ENCODE peak calls at places on chromosomes 13 and 19, in eight cellular contexts. I is body of pancreas, D is OCI-LY7, Q is breast epithelium, U is fibroblast of lung, R is thoracic aorta, O is stomach, J is PC-3. K is an unnamed sample.

GRCh38 chr13:49370390-49370789 is 73.5 kb downstream of the CAB39L start:
- DNase-seq in Q (no peak), U (no peak), I (no peak), R (no peak), D (peak), O (no peak), J (no peak), K (no peak)

GRCh38 chr19:29528946-29529645 is 3.3 kb downstream of the VSTM2B start:
- DNase-seq in U (no peak), O (no peak), I (no peak), R (no peak), Q (no peak), J (no peak), D (no peak), K (no peak)

GRCh38 chr13:114173753-114174152 is 5.3 kb upstream of the CFAP97D2 start:
- DNase-seq in Q (no peak), D (no peak), I (no peak), U (peak), R (no peak), O (no peak), J (no peak), K (peak)

GRCh38 chr13:20392530-20392929 is 133.1 kb downstream of the CRYL1 start:
- DNase-seq in O (no peak), Q (no peak), D (no peak), I (no peak), J (no peak), R (no peak), U (no peak), K (no peak)

GRCh38 chr13:28586585-28587540 is 72.1 kb upstream of the POMP start:
- DNase-seq in O (no peak), I (no peak), J (no peak), D (no peak), Q (no peak), U (no peak), R (no peak), K (no peak)

GRCh38 chr19:46499692-46500091 is 4.0 kb upstream of the PNMA8B start:
- DNase-seq in O (no peak), Q (no peak), D (no peak), J (no peak), R (no peak), U (no peak), I (no peak), K (no peak)

GRCh38 chr13:24039621-24040475 is 120.7 kb upstream of the SPATA13 start:
- DNase-seq in I (no peak), D (no peak), O (no peak), R (no peak), Q (no peak), U (no peak), J (no peak), K (no peak)

GRCh38 chr13:38394777-38395504 is 45.3 kb downstream of the UFM1 start:
- DNase-seq in O (no peak), R (no peak), D (no peak), I (no peak), Q (no peak), U (no peak), J (peak), K (peak)

GRCh38 chr19:15437355-15438123 is 12.2 kb downstream of the WIZ start:
- DNase-seq in Q (no peak), J (no peak), R (no peak), U (peak), O (peak), D (no peak), I (no peak), K (peak)

GRCh38 chr19:29422686-29423085 is 103.1 kb upstream of the VSTM2B start:
- DNase-seq in U (no peak), D (no peak), Q (no peak), J (no peak), O (no peak), I (no peak), R (no peak), K (no peak)

GRCh38 chr19:19514215-19514633 is 1.1 kb downstream of the TSSK6 start:
- DNase-seq in Q (no peak), U (peak), R (no peak), J (no peak), D (no peak), I (peak), O (no peak), K (peak)

GRCh38 chr19:38862321-38863059 is 12.7 kb upstream of the HNRNPL start:
- DNase-seq in O (no peak), R (no peak), J (peak), Q (no peak), D (no peak), I (peak), U (peak), K (peak)

GRCh38 chr19:45191324-45191845 is 12.8 kb downstream of the BLOC1S3 start:
- DNase-seq in Q (no peak), R (no peak), D (no peak), J (no peak), O (no peak), I (no peak), U (no peak), K (no peak)
- TF ChIP-seq CTCF in Q (no peak), R (no peak), D (no peak), J (no peak), O (no peak), I (no peak), U (no peak), K (no peak)

DNA sequence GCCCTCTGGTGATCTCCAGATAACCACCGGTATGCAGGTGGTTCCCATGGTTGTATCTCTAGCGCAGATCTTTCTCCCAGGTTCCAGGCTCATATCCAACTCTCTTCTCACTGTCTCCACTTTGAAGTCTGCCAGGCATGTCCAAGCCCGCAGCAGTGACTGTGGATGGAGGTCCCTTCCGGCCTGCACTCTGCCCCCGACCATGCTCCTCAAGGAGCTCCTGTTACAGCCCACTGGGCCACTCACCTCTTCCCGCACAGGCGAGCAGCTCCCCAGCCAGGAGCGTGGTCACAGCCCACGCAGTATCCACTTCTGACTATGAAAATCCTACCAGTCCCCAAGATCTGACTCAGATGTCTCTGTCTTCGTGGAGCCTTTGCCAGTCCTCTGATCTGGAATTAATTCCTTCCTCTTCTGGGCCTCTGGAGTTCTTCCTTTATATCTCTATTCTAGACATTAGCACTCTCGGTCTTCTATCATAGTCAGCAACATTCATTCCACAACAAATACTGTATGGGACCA is 100.2 kb downstream of the TEX26 start:
- DNase-seq in U (no peak), D (no peak), O (no peak), R (no peak), I (no peak), J (no peak), Q (no peak), K (no peak)
- H3K4me3 ChIP-seq in U (no peak), D (no peak), O (no peak), R (no peak), I (no peak), J (no peak), Q (no peak), K (no peak)

GRCh38 chr19:35090795-35091214 is 24.8 kb upstream of the FXYD3 start:
- DNase-seq in I (peak), J (no peak), Q (no peak), U (no peak), R (no peak), O (peak), D (no peak), K (no peak)
- TF ChIP-seq CTCF in I (no peak), J (no peak), Q (no peak), U (no peak), R (no peak), O (no peak), D (no peak), K (no peak)

GRCh38 chr13:101917475-101917810 is 465.0 kb downstream of the ITGBL1 start:
- DNase-seq in Q (no peak), R (no peak), U (no peak), I (peak), J (no peak), O (no peak), D (no peak), K (no peak)
- H3K4me3 ChIP-seq in Q (peak), R (peak), U (no peak), I (no peak), J (no peak), O (peak), D (no peak), K (no peak)

DNA sequence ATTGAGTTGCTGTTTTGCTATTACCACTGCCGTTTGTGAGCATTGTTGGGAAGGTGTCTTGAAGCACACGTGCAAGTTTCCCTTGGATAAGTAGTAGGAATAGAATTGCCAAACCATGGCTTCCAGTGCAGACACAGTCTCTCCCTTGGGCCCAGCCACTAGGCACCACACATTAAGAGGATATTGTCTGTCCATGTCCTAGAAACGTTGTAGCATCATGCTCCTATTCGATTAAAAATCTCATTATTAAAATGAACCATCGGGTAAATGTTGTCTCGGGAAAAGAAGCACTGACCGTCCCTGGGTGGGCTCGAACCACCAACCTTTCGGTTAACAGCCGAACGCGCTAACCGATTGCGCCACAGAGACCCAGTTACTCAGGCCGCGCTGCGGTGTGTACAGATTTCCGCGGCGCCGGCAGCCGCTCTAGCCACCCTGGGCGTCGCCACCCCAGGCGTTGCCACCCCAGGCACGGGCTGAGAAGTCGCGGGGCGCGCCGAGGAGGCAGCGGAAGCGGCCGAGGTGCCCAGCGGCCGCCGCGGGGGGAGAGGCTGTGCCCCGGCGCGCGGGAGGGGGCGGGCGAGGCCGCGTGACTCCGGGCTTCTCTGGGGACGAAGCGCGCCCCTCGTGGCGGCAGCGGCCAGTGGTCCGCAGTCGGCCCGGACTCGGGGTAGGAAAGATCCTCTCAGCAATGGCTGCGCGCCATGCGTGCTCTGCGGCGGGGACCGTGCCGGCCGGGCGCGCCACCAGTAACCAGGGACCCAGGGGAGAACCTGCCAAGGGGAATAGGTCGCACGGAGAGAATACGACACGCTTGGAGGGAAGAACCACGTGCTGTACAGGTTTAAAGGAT is 56.2 kb downstream of the USPL1 start:
- DNase-seq in Q (peak), D (peak), I (peak), U (peak), J (peak), R (peak), O (peak), K (peak)
- TF ChIP-seq CTCF in Q (peak), D (peak), I (peak), U (peak), J (no peak), R (peak), O (no peak), K (peak)

GRCh38 chr19:48509467-48510194 is 2.0 kb downstream of the LMTK3 start:
- DNase-seq in Q (no peak), J (no peak), D (no peak), I (no peak), O (no peak), U (no peak), R (no peak), K (no peak)
- H3K4me3 ChIP-seq in Q (no peak), J (no peak), D (no peak), I (no peak), O (no peak), U (no peak), R (no peak), K (no peak)

DNA sequence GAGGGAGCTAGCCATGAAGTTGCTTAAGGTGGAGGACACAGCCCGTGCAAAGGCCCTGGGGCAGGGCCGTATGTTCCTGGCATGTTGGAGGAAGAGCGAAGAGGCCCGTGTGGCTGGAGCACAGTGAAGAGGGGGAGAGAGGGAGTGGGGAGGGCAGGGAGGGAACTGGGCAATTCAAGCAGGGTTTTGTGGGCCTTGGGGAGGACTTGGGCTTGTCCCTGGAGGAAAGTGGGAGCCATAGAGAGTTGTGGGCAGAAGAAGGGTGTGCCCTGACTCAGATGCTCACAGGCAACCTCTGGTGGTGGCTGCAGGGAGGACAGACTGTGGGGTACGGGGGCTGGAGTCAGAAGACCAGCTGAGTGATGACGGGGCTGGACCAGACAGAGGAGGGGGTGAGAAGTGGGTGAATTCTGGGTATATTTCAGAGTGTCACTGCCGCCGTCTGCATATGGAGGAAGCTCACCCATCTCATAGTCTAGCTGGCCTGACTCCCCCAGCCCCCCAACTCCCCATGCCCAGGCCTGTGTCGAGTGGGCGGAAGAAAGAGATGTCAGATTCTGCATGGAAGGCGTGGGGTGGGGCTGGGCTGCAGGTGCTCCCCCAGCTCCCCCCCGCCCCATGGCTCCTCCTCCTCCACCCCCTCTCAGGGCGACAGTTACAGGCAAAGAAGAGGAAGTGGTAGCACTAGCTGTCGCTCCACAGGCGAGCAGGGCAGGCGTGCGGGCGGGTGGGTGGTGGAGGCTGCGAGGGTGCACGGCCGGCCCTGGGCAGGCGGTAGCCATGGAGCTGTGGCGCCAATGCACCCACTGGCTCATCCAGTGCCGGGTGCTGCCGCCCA is at the start of gene VAV1:
- DNase-seq in R (no peak), Q (no peak), U (no peak), O (peak), I (peak), D (peak), J (no peak), K (no peak)
- TF ChIP-seq CTCF in R (no peak), Q (no peak), U (no peak), O (no peak), I (no peak), D (peak), J (no peak), K (no peak)

DNA sequence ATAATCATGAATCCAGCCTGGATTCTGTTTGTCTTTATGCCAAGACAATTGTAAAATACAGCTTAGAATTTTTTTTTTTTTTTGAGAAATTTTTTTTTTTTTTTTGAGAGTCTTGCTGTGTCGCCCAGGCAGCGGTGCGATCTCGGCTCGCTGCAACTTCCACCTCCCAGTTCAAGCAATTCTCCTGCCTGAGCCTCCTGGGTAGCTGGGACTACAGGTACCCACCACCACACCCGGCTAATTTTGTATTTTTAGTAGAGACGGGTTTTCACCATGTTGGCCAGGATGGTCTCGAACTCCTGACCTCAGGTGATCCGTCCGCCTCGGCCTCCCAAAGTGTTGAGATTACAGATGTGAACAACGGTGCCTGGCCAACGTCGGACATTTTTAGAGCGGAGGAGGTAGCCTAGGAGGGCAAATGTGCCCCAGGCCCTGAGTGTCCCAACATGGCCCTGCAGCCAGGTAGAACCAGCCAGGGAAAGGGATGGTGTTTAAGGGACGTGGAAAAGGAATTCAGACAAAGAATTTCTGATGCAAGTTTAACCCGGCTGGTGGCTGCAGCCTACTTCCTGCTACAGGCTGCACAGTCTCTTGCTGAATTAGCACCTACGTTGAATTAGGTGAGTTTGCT is 89.8 kb downstream of the GNG7 start:
- DNase-seq in Q (no peak), U (no peak), J (no peak), I (peak), D (no peak), R (no peak), O (no peak), K (no peak)
- H3K4me3 ChIP-seq in Q (no peak), U (no peak), J (no peak), I (no peak), D (peak), R (no peak), O (no peak), K (no peak)

GRCh38 chr13:41025518-41025917 is 6.4 kb upstream of the ELF1 start:
- DNase-seq in U (no peak), I (no peak), R (no peak), Q (no peak), O (no peak), D (no peak), J (no peak), K (no peak)

GRCh38 chr13:41028051-41028450 is 8.9 kb upstream of the ELF1 start:
- DNase-seq in J (no peak), I (no peak), O (no peak), Q (no peak), U (no peak), D (no peak), R (no peak), K (peak)

GRCh38 chr13:41032646-41033396 is 13.7 kb upstream of the ELF1 start:
- DNase-seq in D (no peak), Q (no peak), J (no peak), O (no peak), I (no peak), R (no peak), U (no peak), K (no peak)

GRCh38 chr13:41026806-41027205 is 7.7 kb upstream of the ELF1 start:
- DNase-seq in U (no peak), J (no peak), Q (no peak), R (no peak), D (no peak), O (no peak), I (no peak), K (no peak)

DNA sequence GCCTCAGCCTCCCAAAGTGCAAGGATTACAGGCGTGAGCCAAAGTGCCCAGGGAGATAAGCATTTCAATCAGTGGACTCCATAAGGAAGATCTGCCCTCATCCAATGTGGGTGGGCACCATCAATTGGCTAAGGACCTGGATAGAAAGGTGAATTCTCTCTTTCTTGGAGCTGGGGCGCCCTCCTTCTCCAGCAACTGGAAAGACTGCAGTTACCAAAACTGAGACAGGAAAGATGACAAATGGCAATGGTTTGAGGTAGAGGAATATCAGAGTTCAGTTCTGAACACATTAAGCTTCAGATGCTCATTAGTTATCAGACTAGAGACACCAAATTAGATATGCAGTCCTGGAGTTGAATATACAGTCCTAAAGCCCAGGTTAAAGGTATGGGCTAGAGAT is 10.5 kb upstream of the ELF1 start:
- DNase-seq in U (no peak), D (no peak), O (no peak), J (peak), I (no peak), Q (no peak), R (no peak), K (no peak)
- TF ChIP-seq CTCF in U (no peak), D (peak), O (no peak), J (peak), I (no peak), Q (no peak), R (no peak), K (no peak)

K was measured in cardiac fibroblast.